ENCODE peak calls at places on chromosomes 5 and 9, in six cellular contexts. S is psoas muscle, U is SHP77, M is mesenteric fat pad, D is neuronal stem cell, A is NCI-H1436. F is an unnamed sample.

GRCh38 chr5:178307266-178308045 is 74.9 kb upstream of the PHYKPL start:
- DNase-seq in S (no peak), U (no peak), M (no peak), D (no peak), A (no peak), F (no peak)

GRCh38 chr5:72955143-72955767 is 586 bp upstream of the FCHO2 start:
- DNase-seq in S (peak), U (peak), M (peak), D (no peak), A (no peak), F (no peak)

GRCh38 chr5:102590467-102590866 is 91.7 kb upstream of the SLCO6A1 start:
- DNase-seq in S (no peak), U (no peak), M (no peak), D (no peak), A (no peak), F (no peak)

GRCh38 chr5:602466-603035 is 9.6 kb upstream of the CEP72 start:
- DNase-seq in S (no peak), U (no peak), M (peak), D (no peak), A (no peak), F (no peak)

GRCh38 chr5:160438316-160439204 is 16.9 kb downstream of the PTTG1 start:
- DNase-seq in S (no peak), U (peak), M (no peak), D (peak), A (peak), F (peak)

GRCh38 chr9:76255781-76256455 is 138.3 kb downstream of the RFK start:
- DNase-seq in S (peak), U (no peak), M (no peak), D (no peak), A (no peak), F (no peak)

GRCh38 chr9:8489845-8490244 is 690.3 kb upstream of the DMAC1 start:
- DNase-seq in S (no peak), U (no peak), M (no peak), D (no peak), A (no peak), F (no peak)

GRCh38 chr9:126836216-126836615 is 24.2 kb upstream of the ZBTB34 start:
- DNase-seq in S (no peak), U (no peak), M (no peak), D (no peak), A (no peak), F (no peak)

GRCh38 chr5:165928971-165929370 is 2362.5 kb upstream of the WWC1 start:
- DNase-seq in S (no peak), U (no peak), M (no peak), D (no peak), A (no peak), F (no peak)

GRCh38 chr5:56358703-56359428 is 125.7 kb upstream of the ANKRD55 start:
- DNase-seq in S (no peak), U (no peak), M (no peak), D (no peak), A (no peak), F (no peak)

GRCh38 chr5:151463137-151464029 is 16.0 kb downstream of the SLC36A1 start:
- DNase-seq in S (no peak), U (no peak), M (no peak), D (no peak), A (no peak), F (no peak)

GRCh38 chr9:130854086-130854485 is 19.0 kb downstream of the ABL1 start:
- DNase-seq in S (no peak), U (no peak), M (no peak), D (no peak), A (no peak), F (no peak)

GRCh38 chr5:158852622-158853021 is 247.1 kb downstream of the EBF1 start:
- DNase-seq in S (no peak), U (no peak), M (no peak), D (no peak), A (no peak), F (no peak)

GRCh38 chr9:109467936-109468335 is 30.2 kb downstream of the PTPN3 start:
- DNase-seq in S (no peak), U (no peak), M (no peak), D (no peak), A (peak), F (no peak)

GRCh38 chr5:76084496-76085285 is 1.5 kb downstream of the SV2C start:
- DNase-seq in S (no peak), U (no peak), M (no peak), D (peak), A (no peak), F (no peak)

GRCh38 chr5:154197801-154198461 is 7.4 kb downstream of the GALNT10 start:
- DNase-seq in S (no peak), U (peak), M (no peak), D (no peak), A (peak), F (no peak)

F was measured in NCI-H2227 treated with DMSO at 0.1 percent for 48 hours.